ENCODE peak calls at places on chromosomes 16 and 17, in seven cellular contexts. T is AG04450; Z is pancreas; V is uterus; D is CD4-positive, alpha-beta memory T cell; E is right cardiac atrium; P is fibroblast of lung. W is an unnamed sample.

GRCh38 chr16:2023098-2023925 is 3.4 kb upstream of the NHERF2 start:
- DNase-seq in T (peak; percentile 66), Z (peak; percentile 86), V (peak; percentile 96), D (peak; percentile 89), E (peak; percentile 98), P (peak; percentile 84), W (peak; percentile 94)

GRCh38 chr17:21008992-21009671 is 33.7 kb downstream of the USP22 start:
- DNase-seq in T (no peak), Z (no peak), V (no peak), D (no peak), E (no peak), P (no peak), W (no peak)

GRCh38 chr17:2102931-2103398 is 48.1 kb downstream of the HIC1 start:
- DNase-seq in T (no peak), Z (no peak), V (no peak), D (no peak), E (no peak), P (peak; percentile 53), W (no peak)

GRCh38 chr17:41549596-41550039 is 21.5 kb upstream of the KRT19 start:
- DNase-seq in T (no peak), Z (no peak), V (no peak), D (no peak), E (no peak), P (peak; percentile 81), W (no peak)

GRCh38 chr17:57903961-57904360 is 51.3 kb downstream of the CUEDC1 start:
- DNase-seq in T (no peak), Z (no peak), V (no peak), D (no peak), E (no peak), P (no peak), W (no peak)

GRCh38 chr17:68172461-68172954 is 75.3 kb upstream of the AMZ2 start:
- DNase-seq in T (no peak), Z (peak; percentile 50), V (peak; percentile 71), D (peak; percentile 67), E (peak; percentile 83), P (peak; percentile 62), W (peak; percentile 62)

GRCh38 chr17:50943575-50943933 is 77.4 kb upstream of the TOB1 start:
- DNase-seq in T (no peak), Z (peak; percentile 21), V (no peak), D (no peak), E (no peak), P (no peak), W (no peak)

GRCh38 chr17:62757518-62757951 is 50.6 kb downstream of the MARCHF10 start:
- DNase-seq in T (no peak), Z (no peak), V (no peak), D (no peak), E (no peak), P (peak; percentile 58), W (no peak)

GRCh38 chr16:69318177-69318910 is 7.2 kb downstream of the VPS4A start:
- DNase-seq in T (no peak), Z (no peak), V (peak; percentile 6), D (no peak), E (peak; percentile 47), P (no peak), W (no peak)

GRCh38 chr16:75703341-75703740 is 2.1 kb upstream of the DUXB start:
- DNase-seq in T (no peak), Z (no peak), V (no peak), D (no peak), E (no peak), P (peak; percentile 5), W (no peak)

GRCh38 chr17:21193031-21193430 is 20.9 kb downstream of the TMEM11 start:
- DNase-seq in T (no peak), Z (no peak), V (no peak), D (no peak), E (no peak), P (no peak), W (no peak)

GRCh38 chr16:50308237-50308965 is 42.0 kb downstream of the ADCY7 start:
- DNase-seq in T (no peak), Z (no peak), V (peak; percentile 12), D (no peak), E (peak; percentile 47), P (no peak), W (no peak)

GRCh38 chr17:63956296-63956920 is 16.3 kb downstream of the SCN4A start:
- DNase-seq in T (peak; percentile 30), Z (no peak), V (no peak), D (no peak), E (no peak), P (peak; percentile 63), W (no peak)

GRCh38 chr17:63832455-63832854 is 5.0 kb upstream of the FTSJ3 start:
- DNase-seq in T (no peak), Z (no peak), V (no peak), D (no peak), E (peak; percentile 30), P (no peak), W (no peak)

GRCh38 chr16:10744370-10745030 is 858 bp downstream of the NUBP1 start:
- DNase-seq in T (no peak), Z (no peak), V (no peak), D (no peak), E (no peak), P (no peak), W (no peak)

GRCh38 chr17:42623732-42624596 is 14.5 kb downstream of the TUBG1 start:
- DNase-seq in T (no peak), Z (peak; percentile 86), V (no peak), D (no peak), E (no peak), P (no peak), W (no peak)

DNA sequence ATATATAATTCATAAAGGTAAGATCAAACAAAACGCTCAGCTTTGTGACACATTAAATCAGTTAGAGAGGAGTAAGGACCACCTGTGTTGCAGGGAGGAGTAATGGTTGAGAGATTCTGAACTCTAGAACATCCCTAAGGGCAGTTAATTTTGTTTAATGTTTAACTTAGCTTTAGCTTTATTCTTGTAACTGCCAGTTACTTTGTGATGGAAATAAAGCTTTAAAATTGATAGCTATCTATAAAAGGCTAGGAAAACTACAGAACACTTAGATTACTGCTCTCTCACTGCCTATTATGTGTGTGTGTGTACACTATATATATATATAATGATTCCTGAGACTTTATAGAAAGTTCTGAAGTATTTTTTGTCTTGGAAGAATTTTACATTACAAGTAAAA is 37.8 kb downstream of the PTRH2 start:
- DNase-seq in T (no peak), Z (no peak), V (no peak), D (no peak), E (no peak), P (no peak), W (no peak)
- H3K27ac ChIP-seq in T (no peak overlapping the region), Z (no peak overlapping the region), V (no peak overlapping the region), D (no peak overlapping the region), E (no peak overlapping the region), P (peak overlapping the region; percentile 54), W (peak overlapping the region; percentile 22)

GRCh38 chr17:81097134-81097942 is 62.4 kb downstream of the BAIAP2 start:
- DNase-seq in T (peak; percentile 63), Z (peak; percentile 58), V (peak; percentile 90), D (peak; percentile 23), E (peak; percentile 91), P (peak; percentile 82), W (peak; percentile 76)

GRCh38 chr17:81097943-81098308 is 63.0 kb downstream of the BAIAP2 start:
- DNase-seq in T (no peak), Z (no peak), V (no peak), D (no peak), E (no peak), P (no peak), W (peak; percentile 34)

GRCh38 chr17:81095608-81095888 is 60.6 kb downstream of the BAIAP2 start:
- DNase-seq in T (no peak), Z (no peak), V (no peak), D (peak; percentile 26), E (no peak), P (no peak), W (no peak)

GRCh38 chr17:81094744-81095607 is 60.0 kb downstream of the BAIAP2 start:
- DNase-seq in T (peak; percentile 98), Z (peak; percentile 66), V (peak; percentile 90), D (peak; percentile 92), E (no peak), P (peak; percentile 99), W (no peak)

GRCh38 chr17:81096741-81097133 is 61.8 kb downstream of the BAIAP2 start:
- DNase-seq in T (no peak), Z (no peak), V (peak; percentile 58), D (no peak), E (no peak), P (no peak), W (no peak)
- H3K27ac ChIP-seq in T (no peak overlapping the region), Z (no peak overlapping the region), V (peak overlapping the region; percentile 84), D (no peak overlapping the region), E (no peak overlapping the region), P (peak overlapping the region; percentile 94), W (peak overlapping the region; percentile 38)

DNA sequence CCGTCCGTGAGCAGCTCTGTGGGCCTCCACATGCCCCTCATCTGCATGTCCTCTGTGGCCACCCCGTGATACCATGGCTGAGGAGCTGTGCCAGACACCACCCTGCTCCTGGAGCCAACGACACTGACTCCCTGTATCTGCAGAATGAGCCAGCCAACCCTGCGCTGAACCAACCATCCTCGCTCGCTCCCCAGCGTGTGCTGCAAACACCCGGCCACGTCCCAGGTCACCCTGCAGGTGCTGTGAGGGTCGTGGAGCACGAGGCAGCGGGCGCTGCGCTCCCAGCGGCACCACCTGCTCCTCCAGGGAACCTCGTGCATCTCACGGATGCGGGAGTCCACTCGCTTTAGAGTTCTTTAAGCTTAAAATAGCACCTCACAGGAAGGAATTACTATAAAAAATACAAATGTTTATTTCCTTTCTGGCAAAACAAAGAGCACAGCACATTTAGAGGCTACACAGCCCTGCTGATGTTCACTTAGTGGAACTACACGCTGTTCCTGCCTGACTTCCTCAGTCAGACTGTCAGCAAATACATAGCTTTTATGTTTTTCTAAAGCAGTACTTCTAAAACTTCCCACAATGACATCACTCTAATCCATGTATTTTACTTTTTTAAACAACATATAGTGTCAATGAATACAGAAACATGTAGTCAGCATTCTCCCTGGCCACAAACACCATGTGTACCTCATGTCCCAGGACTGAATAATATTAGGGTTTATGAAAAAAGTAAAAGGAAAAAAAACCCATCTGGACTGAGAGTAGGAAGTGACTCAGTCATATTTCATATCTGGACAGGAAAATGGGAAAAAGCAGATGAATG is 43.5 kb downstream of the MAP1LC3B start:
- DNase-seq in T (peak; percentile 84), Z (no peak), V (no peak), D (no peak), E (no peak), P (peak; percentile 97), W (no peak)
- H3K27ac ChIP-seq in T (peak overlapping the region; percentile 85), Z (no peak overlapping the region), V (peak overlapping the region; percentile 68), D (no peak overlapping the region), E (peak overlapping the region; percentile 10), P (peak overlapping the region; percentile 82), W (peak overlapping the region; percentile 86)

DNA sequence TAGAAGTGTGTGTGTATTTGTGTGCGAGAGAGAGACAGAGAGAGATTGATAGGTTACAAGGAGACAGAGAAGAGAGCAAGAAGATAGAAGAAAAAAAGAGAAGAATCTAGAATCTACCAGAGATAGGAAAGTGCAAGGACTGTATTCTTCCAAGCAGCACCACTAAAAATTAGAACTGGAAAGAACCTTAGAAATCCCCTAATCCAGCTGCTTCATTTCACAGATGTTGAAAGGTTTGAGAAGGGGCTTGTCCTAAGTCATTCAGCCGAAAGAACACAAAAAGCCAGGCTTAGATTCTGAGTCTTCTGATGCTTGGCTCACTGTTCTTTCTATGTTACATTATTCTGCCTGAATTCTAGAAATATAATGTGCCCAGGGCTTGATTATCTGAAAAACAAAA is 92.2 kb downstream of the HS3ST3A1 start:
- DNase-seq in T (no peak), Z (no peak), V (no peak), D (no peak), E (no peak), P (peak; percentile 65), W (no peak)
- H3K27ac ChIP-seq in T (no peak overlapping the region), Z (no peak overlapping the region), V (no peak overlapping the region), D (no peak overlapping the region), E (no peak overlapping the region), P (peak overlapping the region; percentile 1), W (no peak overlapping the region)

W was measured in left ventricle myocardium inferior.